ENCODE peak calls at places on chromosomes 6 and 20, in four cellular contexts. U is CD8-positive, alpha-beta T cell; A is SK-N-SH; J is heart left ventricle. F is an unnamed sample.

GRCh38 chr6:36244641-36245280 is 25.1 kb upstream of the PNPLA1 start:
- DNase-seq in U (no peak), A (no peak), J (no peak), F (no peak)

GRCh38 chr20:62693523-62693922 is 15.1 kb upstream of the NTSR1 start:
- DNase-seq in U (no peak), A (no peak), J (no peak), F (no peak)

GRCh38 chr20:61426361-61426760 is 174.3 kb downstream of the CDH4 start:
- DNase-seq in U (no peak), A (no peak), J (no peak), F (no peak)

GRCh38 chr6:160667854-160668481 is 3.9 kb upstream of the LPA start:
- DNase-seq in U (peak; percentile 12), A (peak; percentile 26), J (no peak), F (no peak)

GRCh38 chr6:4287811-4288244 is 152.5 kb upstream of the ECI2 start:
- DNase-seq in U (no peak), A (peak; percentile 21), J (peak; percentile 66), F (no peak)

GRCh38 chr6:157392927-157393666 is 12.1 kb downstream of the ZDHHC14 start:
- DNase-seq in U (no peak), A (no peak), J (no peak), F (no peak)

GRCh38 chr6:23308166-23308565 is 738.8 kb downstream of the HDGFL1 start:
- DNase-seq in U (no peak), A (no peak), J (no peak), F (no peak)

GRCh38 chr6:157481865-157482249 is 100.9 kb downstream of the ZDHHC14 start:
- DNase-seq in U (no peak), A (no peak), J (no peak), F (no peak)

GRCh38 chr6:34028691-34029360 is 117.1 kb downstream of the GRM4 start:
- DNase-seq in U (no peak), A (no peak), J (no peak), F (no peak)

GRCh38 chr6:27752038-27752885 is 159.9 kb downstream of the OR2B2 start:
- DNase-seq in U (peak; percentile 40), A (peak; percentile 53), J (peak; percentile 48), F (peak; percentile 93)

GRCh38 chr20:62922451-62922921 is 3.8 kb downstream of the DIDO1 start:
- DNase-seq in U (peak; percentile 63), A (no peak), J (no peak), F (no peak)

GRCh38 chr6:14384175-14384949 is 266.8 kb downstream of the CD83 start:
- DNase-seq in U (no peak), A (no peak), J (no peak), F (no peak)

GRCh38 chr6:139126255-139126654 is 8.6 kb upstream of the HECA start:
- DNase-seq in U (peak; percentile 40), A (no peak), J (no peak), F (peak; percentile 92)

GRCh38 chr6:114580882-114581281 is 238.1 kb upstream of the HS3ST5 start:
- DNase-seq in U (no peak), A (no peak), J (no peak), F (no peak)

GRCh38 chr20:19993937-19994667 is 23.1 kb upstream of the NAA20 start:
- DNase-seq in U (no peak), A (no peak), J (peak; percentile 67), F (peak; percentile 62)

GRCh38 chr20:22582960-22583772 is 1.2 kb downstream of the FOXA2 start:
- DNase-seq in U (no peak), A (no peak), J (no peak), F (no peak)

GRCh38 chr6:37367557-37367956 is 13.8 kb downstream of the RNF8 start:
- DNase-seq in U (no peak), A (no peak), J (no peak), F (no peak)

GRCh38 chr6:41591859-41592502 is 45.8 kb downstream of the FOXP4 start:
- DNase-seq in U (peak; percentile 84), A (peak; percentile 92), J (peak; percentile 59), F (peak; percentile 83)

GRCh38 chr6:113120214-113120576 is 737.0 kb upstream of the MARCKS start:
- DNase-seq in U (no peak), A (no peak), J (no peak), F (peak; percentile 93)

GRCh38 chr6:12440981-12441380 is 150.8 kb downstream of the EDN1 start:
- DNase-seq in U (no peak), A (no peak), J (no peak), F (no peak)

GRCh38 chr6:52285174-52286068 is 879 bp upstream of the MCM3 start:
- DNase-seq in U (no peak), A (peak; percentile 31), J (no peak), F (peak; percentile 80)

GRCh38 chr6:109456710-109457595 is 1.4 kb upstream of the MICAL1 start:
- DNase-seq in U (no peak), A (no peak), J (peak; percentile 75), F (no peak)

GRCh38 chr20:23035731-23036130 is 619 bp downstream of the SSTR4 start:
- DNase-seq in U (no peak), A (no peak), J (no peak), F (no peak)

GRCh38 chr6:110689275-110689935 is 125.9 kb downstream of the CDK19 start:
- DNase-seq in U (no peak), A (no peak), J (no peak), F (no peak)

GRCh38 chr6:117477988-117478852 is 4.3 kb upstream of the DCBLD1 start:
- DNase-seq in U (no peak), A (no peak), J (no peak), F (no peak)

GRCh38 chr6:52457096-52457495 is 37.0 kb downstream of the EFHC1 start:
- DNase-seq in U (no peak), A (no peak), J (no peak), F (no peak)

GRCh38 chr20:55216525-55217242 is 741.3 kb downstream of the DOK5 start:
- DNase-seq in U (no peak), A (peak; percentile 2), J (no peak), F (no peak)

GRCh38 chr20:53032021-53033001 is 60.2 kb downstream of the TSHZ2 start:
- DNase-seq in U (no peak), A (no peak), J (peak; percentile 38), F (peak; percentile 18)

GRCh38 chr20:21303872-21304586 is 898 bp downstream of the XRN2 start:
- DNase-seq in U (no peak), A (no peak), J (no peak), F (peak; percentile 64)

GRCh38 chr6:12577124-12577845 is 139.3 kb upstream of the PHACTR1 start:
- DNase-seq in U (no peak), A (no peak), J (no peak), F (no peak)

GRCh38 chr6:1271071-1271763 is 40.7 kb upstream of the FOXQ1 start:
- DNase-seq in U (no peak), A (no peak), J (no peak), F (peak; percentile 42)

GRCh38 chr20:18847226-18847625 is 33.6 kb downstream of the SCP2D1 start:
- DNase-seq in U (no peak), A (no peak), J (no peak), F (no peak)

GRCh38 chr6:154425034-154425433 is 68.4 kb upstream of the IPCEF1 start:
- DNase-seq in U (no peak), A (peak; percentile 23), J (no peak), F (no peak)

DNA sequence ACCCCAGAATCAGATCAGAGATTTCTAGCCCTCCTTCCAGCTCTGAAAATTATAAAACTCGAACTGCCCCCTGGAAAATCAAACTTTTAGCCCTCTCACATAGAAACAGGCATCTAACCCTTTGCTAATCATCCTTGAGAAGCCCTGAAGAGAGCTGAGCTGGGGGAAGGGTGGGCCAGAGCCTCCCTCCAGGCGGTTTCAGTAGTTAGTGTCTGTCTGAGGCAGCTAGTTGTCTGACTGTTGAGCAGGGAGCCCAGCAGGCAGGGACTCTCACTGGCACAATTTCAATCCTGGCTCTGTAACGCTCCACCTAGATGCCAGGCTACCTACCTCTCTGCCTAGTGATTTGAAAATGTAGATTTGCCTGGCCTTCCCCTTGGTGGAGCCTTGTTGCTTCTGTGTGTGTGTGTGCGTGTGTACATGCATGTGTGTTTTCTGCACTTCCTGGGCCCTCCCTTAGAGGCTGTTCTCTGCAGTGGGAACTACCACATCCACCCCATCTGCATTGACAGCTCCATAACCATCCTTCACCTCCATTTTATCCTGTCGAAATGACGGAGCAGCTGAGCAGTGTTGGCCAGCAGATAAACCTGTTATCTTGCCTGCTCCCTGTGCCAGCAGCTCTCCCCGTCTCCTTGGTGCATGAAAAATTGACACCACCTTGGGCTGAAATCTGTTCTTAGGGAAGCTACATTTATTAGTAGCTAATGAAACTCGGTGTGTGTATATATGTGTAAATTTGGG is 69.6 kb upstream of the VSTM2L start:
- DNase-seq in U (no peak), A (no peak), J (no peak), F (no peak)
- H3K36me3 ChIP-seq in U (no peaks in the 10 kb centered on the region), A (no peaks in the 10 kb centered on the region), J (no peaks in the 10 kb centered on the region), F (no peaks in the 10 kb centered on the region)

DNA sequence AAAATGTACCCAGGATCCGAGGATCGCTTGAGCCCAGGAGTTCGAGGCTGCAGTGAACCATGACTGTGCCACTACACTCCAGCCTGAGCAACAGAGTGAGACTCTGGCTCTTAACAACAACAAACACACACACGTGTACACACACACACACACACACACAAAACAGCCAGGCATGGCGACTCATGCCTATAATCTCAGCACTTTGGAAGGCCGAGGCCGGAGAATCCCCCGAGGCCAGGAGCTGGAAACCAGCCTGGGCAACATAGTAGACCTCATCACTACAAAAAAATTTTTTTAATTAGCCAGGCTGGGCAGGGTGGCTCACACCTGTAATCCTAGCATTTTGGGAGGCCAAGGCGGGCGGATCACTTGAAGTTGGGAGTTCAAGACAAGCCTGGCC is 23.3 kb upstream of the ARFGEF2 start:
- DNase-seq in U (no peak), A (no peak), J (no peak), F (peak; percentile 15)
- H3K27me3 ChIP-seq in U (no peaks in the 10 kb centered on the region), A (no peaks in the 10 kb centered on the region), J (no peaks in the 10 kb centered on the region), F (peaks cover 17% of the 10 kb centered on the region)

GRCh38 chr20:36614781-36615557 is 9.4 kb downstream of the RAB5IF start:
- DNase-seq in U (no peak), A (no peak), J (no peak), F (no peak)

GRCh38 chr20:36611625-36612024 is 6.0 kb downstream of the RAB5IF start:
- DNase-seq in U (no peak), A (no peak), J (no peak), F (no peak)

GRCh38 chr20:36613974-36614373 is 8.4 kb downstream of the RAB5IF start:
- DNase-seq in U (no peak), A (no peak), J (no peak), F (no peak)
- H3K36me3 ChIP-seq in U (peaks cover 45% of the 10 kb centered on the region), A (peaks cover 27% of the 10 kb centered on the region), J (peaks cover 62% of the 10 kb centered on the region), F (peaks cover 67% of the 10 kb centered on the region)

DNA sequence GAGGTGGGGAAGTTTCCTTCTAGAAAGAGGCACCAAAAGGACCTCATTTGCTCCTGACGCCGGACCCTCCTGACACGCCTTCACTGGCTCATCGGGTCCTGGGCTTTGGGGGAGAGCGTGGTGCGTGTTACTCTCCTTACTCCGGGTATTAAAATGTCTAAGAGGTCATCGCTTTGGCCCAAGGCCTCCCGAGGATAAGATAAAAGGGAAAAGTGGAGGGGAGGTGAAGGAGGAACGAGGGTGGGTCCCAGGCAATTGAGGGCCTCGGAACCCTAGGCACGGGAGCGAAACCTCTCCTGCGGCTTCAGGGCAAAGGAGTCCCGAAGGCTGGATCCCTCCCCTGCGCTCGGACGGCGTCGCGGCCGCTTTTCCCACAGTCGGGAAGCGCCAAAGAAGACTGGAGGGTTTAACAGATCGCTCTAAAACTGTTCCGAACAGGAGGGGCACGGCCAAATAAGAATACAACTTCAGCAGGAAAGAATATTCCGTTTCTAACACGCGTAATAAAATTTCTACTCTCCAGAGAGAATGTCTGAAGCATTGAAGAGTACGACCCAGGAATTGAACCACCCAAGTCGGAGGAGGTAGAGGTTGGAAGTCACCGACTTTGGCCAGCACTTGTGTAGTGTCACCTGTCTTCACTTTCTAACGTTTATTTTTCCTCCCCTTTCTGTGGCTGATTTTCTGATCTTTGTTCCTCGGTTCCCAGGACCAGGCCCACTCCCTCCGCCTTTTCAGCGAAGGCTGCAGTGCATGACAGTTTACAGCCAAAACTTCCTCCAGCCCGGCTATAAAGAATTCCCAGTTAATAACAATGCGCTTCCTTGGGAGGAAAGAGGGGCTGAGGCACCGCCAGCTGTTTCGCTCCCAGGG is 2.1 kb upstream of the TBXT start:
- DNase-seq in U (no peak), A (no peak), J (no peak), F (no peak)
- H3K27me3 ChIP-seq in U (peaks cover 8% of the 10 kb centered on the region), A (peaks cover 72% of the 10 kb centered on the region), J (peaks cover 93% of the 10 kb centered on the region), F (peaks cover 85% of the 10 kb centered on the region)

F was measured in adipocyte.